ENCODE peak calls at places on chromosomes 4 and X, in eight cellular contexts. S is suprapubic skin, L is endothelial cell of umbilical vein, B is transverse colon, Y is sigmoid colon, F is breast epithelium, P is stomach, A is Panc1. O is an unnamed sample.

GRCh38 chr4:166675411-166675810 is 558.9 kb downstream of the SPOCK3 start:
- DNase-seq in F (no peak), P (no peak), Y (no peak), A (no peak), B (no peak), S (no peak), L (no peak), O (no peak)

GRCh38 chrX:104565791-104566687 is at the start of gene IL1RAPL2:
- DNase-seq in B (peak; percentile 14), L (no peak), P (peak; percentile 58), Y (no peak), F (peak; percentile 18), A (no peak), S (no peak), O (no peak)

GRCh38 chr4:75653845-75654503 is 19.2 kb downstream of the G3BP2 start:
- DNase-seq in Y (no peak), L (peak; percentile 61), B (no peak), F (no peak), A (no peak), S (no peak), P (no peak), O (no peak)

GRCh38 chr4:94934201-94934600 is 176.4 kb downstream of the BMPR1B start:
- DNase-seq in Y (no peak), P (no peak), F (no peak), S (no peak), L (peak; percentile 49), B (no peak), A (no peak), O (no peak)

GRCh38 chrX:16610121-16610565 is 39.8 kb upstream of the S100G start:
- DNase-seq in P (no peak), L (peak; percentile 64), A (no peak), Y (no peak), F (no peak), S (no peak), B (no peak), O (no peak)

GRCh38 chr4:57102050-57102564 is 8.1 kb downstream of the IGFBP7 start:
- DNase-seq in F (peak; percentile 37), P (no peak), A (no peak), B (peak; percentile 47), S (no peak), Y (peak; percentile 89), L (peak; percentile 94), O (no peak)

GRCh38 chr4:82510216-82510615 is 51.6 kb downstream of the TMEM150C start:
- DNase-seq in F (no peak), P (no peak), L (no peak), S (no peak), Y (no peak), A (no peak), B (no peak), O (no peak)

GRCh38 chr4:98659741-98660507 is 1.5 kb upstream of the TSPAN5 start:
- DNase-seq in L (peak; percentile 46), F (no peak), B (no peak), P (no peak), Y (no peak), A (no peak), S (no peak), O (no peak)

GRCh38 chr4:74414149-74414809 is 30.7 kb upstream of the AREG start:
- DNase-seq in L (no peak), F (no peak), Y (no peak), B (no peak), P (no peak), A (no peak), S (no peak), O (no peak)

GRCh38 chrX:41922694-41923171 is 621 bp downstream of the CASK start:
- DNase-seq in A (no peak), F (no peak), P (no peak), Y (no peak), L (peak; percentile 26), S (peak; percentile 70), B (peak; percentile 21), O (peak; percentile 86)

GRCh38 chr4:135418353-135418752 is 1216.8 kb upstream of the PABPC4L start:
- DNase-seq in S (no peak), Y (no peak), L (no peak), P (no peak), A (no peak), F (no peak), B (no peak), O (no peak)

GRCh38 chr4:33272722-33273121 is 2552.6 kb downstream of the PCDH7 start:
- DNase-seq in A (no peak), L (no peak), S (no peak), F (no peak), B (no peak), Y (no peak), P (no peak), O (no peak)

GRCh38 chrX:136162827-136163427 is 15.6 kb downstream of the FHL1 start:
- DNase-seq in S (no peak), B (peak; percentile 66), A (peak; percentile 20), P (peak; percentile 50), Y (peak; percentile 83), L (peak; percentile 59), F (no peak), O (no peak)

GRCh38 chr4:139887962-139888735 is 222.5 kb downstream of the MGST2 start:
- DNase-seq in P (no peak), A (no peak), S (no peak), L (no peak), Y (no peak), F (peak; percentile 80), B (peak; percentile 16), O (no peak)

GRCh38 chrX:97563531-97564133 is 679.9 kb downstream of the RPA4 start:
- DNase-seq in Y (peak; percentile 65), B (peak; percentile 41), F (no peak), S (no peak), A (no peak), L (peak; percentile 75), P (peak; percentile 31), O (peak; percentile 80)

GRCh38 chrX:108122748-108123147 is 31.2 kb downstream of the ATG4A start:
- DNase-seq in S (no peak), A (no peak), L (peak; percentile 41), P (no peak), Y (no peak), B (no peak), F (peak; percentile 26), O (no peak)

GRCh38 chr4:1039493-1040343 is 28.3 kb downstream of the FGFRL1 start:
- DNase-seq in P (peak; percentile 82), B (peak; percentile 44), L (no peak), S (no peak), A (no peak), F (no peak), Y (peak; percentile 83), O (no peak)

DNA sequence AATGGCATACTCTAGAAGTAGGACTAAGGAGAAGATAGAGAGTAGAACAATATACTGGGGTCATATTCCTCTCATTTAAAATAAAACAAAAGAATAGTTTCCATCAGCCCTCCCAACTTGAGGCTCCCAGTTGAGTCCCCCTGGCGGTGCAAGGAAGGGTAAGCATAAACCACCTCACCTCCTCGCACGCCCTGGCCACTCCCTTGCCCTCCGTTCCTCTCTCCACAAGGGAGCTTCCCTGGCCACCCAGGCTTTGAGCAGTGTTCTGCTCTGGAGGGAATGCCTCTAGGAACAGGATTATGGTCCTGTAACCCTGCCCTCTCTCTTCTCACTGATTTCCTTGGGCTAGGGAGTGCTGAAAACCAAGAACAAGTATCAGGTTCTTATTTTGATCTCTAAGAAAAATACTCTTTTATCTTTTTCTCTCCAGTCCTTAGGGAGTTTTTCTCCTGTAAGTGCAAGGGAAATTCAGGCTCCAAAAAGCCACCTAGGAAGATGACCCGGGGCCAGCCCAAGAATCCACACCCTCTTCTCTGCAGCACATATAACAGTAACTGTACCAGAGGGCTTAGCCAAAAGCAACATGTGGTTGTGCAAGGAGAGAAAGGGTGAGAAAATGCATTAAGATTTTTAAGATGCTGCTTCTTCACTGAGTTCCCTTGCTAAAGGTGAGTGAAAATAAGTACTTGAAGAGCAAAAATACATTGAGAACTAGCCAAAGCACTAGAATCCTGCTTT is 69.9 kb downstream of the USP38 start:
- DNase-seq in L (no peak), F (no peak), A (no peak), S (no peak), Y (no peak), P (no peak), B (no peak), O (no peak)
- H3K9me3 ChIP-seq in L (no peaks in the 10 kb centered on the region), F (no peaks in the 10 kb centered on the region), A (no peaks in the 10 kb centered on the region), S (no peaks in the 10 kb centered on the region), Y (no peaks in the 10 kb centered on the region), P (no peaks in the 10 kb centered on the region), B (no peaks in the 10 kb centered on the region), O (no peaks in the 10 kb centered on the region)

GRCh38 chr4:169030575-169030982 is 20.5 kb upstream of the CBR4 start:
- DNase-seq in F (no peak), P (no peak), S (no peak), Y (no peak), A (no peak), B (no peak), L (peak; percentile 57), O (no peak)
- TF ChIP-seq POLR2AphosphoS5 in F (no peak), P (no peak), S (no peak), Y (no peak), A (no peak), B (no peak), L (no peak), O (no peak)

DNA sequence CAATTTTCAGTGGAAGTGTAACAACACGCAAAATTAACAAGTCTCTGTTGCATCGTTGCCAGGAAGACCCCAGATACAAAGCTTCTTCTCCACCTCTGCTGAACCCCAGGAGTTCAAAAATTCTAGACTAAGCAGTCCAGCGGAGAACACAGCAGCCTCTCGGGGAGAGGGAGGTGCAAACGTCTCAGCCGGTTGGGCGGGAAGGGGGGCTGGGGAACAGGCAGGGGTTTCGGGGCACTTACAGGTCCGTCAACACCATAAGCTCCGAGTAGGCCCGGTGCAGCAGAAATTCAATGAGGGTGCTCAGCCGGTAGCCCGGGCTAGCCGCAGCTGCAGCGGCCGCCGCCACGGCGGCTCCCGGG is 405 bp downstream of the MED14 start:
- DNase-seq in F (no peak), P (no peak), S (no peak), A (no peak), B (peak; percentile 37), Y (peak; percentile 67), L (peak; percentile 25), O (no peak)
- H3K27ac ChIP-seq in F (peak overlapping the region; percentile 93), P (peak overlapping the region; percentile 98), S (peak overlapping the region; percentile 95), A (peak overlapping the region; percentile 61), B (peak overlapping the region; percentile 96), Y (peak overlapping the region; percentile 92), L (peak overlapping the region; percentile 93), O (peak overlapping the region; percentile 97)

GRCh38 chrX:139091086-139091485 is 379.6 kb upstream of the FGF13 start:
- DNase-seq in B (no peak), S (no peak), F (no peak), L (no peak), P (no peak), Y (no peak), A (no peak), O (no peak)

GRCh38 chrX:139094671-139095592 is 383.4 kb upstream of the FGF13 start:
- DNase-seq in A (no peak), P (no peak), B (no peak), S (no peak), F (no peak), L (no peak), Y (no peak), O (no peak)

GRCh38 chrX:139091878-139092277 is 380.4 kb upstream of the FGF13 start:
- DNase-seq in F (no peak), A (no peak), Y (no peak), P (no peak), L (no peak), B (no peak), S (no peak), O (no peak)

DNA sequence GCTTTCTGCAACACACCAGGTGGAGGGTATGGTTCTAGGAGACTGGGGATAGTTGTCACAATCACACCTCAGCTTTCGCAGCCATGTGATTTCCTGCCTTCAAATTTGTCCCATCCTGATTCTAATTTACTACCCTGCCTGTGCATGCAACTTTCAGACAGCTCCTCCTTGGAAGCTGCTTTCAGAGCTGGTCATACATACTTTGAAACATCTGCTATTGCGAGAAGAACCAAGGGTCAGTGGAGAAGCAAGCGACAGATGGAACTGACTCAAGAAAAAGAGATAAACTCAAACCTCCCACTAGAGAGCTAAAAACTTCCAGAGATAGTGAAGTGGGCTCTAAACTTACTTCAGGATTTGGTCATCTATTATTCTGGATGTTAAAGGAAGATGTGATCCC is 381.7 kb upstream of the FGF13 start:
- DNase-seq in L (no peak), B (no peak), S (no peak), F (no peak), P (no peak), Y (no peak), A (no peak), O (no peak)
- H3K9me3 ChIP-seq in L (no peaks in the 10 kb centered on the region), B (no peaks in the 10 kb centered on the region), S (no peaks in the 10 kb centered on the region), F (no peaks in the 10 kb centered on the region), P (no peaks in the 10 kb centered on the region), Y (no peaks in the 10 kb centered on the region), A (no peaks in the 10 kb centered on the region), O (no peaks in the 10 kb centered on the region)

O was measured in spleen.